ENCODE peak calls at places on chromosomes 16 and 17, in eight cellular contexts. A is ovary, G is heart left ventricle, P is stomach, M is esophagus squamous epithelium, K is body of pancreas, L is tibial nerve, W is A549. J is an unnamed sample.
A peak's percentile ranks its signal among the peaks of the same experiment; 100 is the strongest.

GRCh38 chr16:27434141-27435051 is 32.4 kb downstream of the IL21R start:
- DNase-seq in A (no peak), G (no peak), P (peak; percentile 17), M (no peak), K (no peak), L (no peak), W (no peak), J (no peak)

GRCh38 chr17:68497885-68498319 is 14.3 kb upstream of the PRKAR1A start:
- DNase-seq in A (no peak), G (no peak), P (peak; percentile 61), M (no peak), K (peak; percentile 20), L (no peak), W (no peak), J (peak; percentile 60)

GRCh38 chr16:2473425-2473926 is 1.5 kb upstream of the TBC1D24 start:
- DNase-seq in A (no peak), G (no peak), P (no peak), M (no peak), K (no peak), L (no peak), W (peak; percentile 31), J (no peak)

GRCh38 chr17:17358866-17359265 is 55.7 kb downstream of the NT5M start:
- DNase-seq in A (no peak), G (no peak), P (no peak), M (no peak), K (no peak), L (no peak), W (no peak), J (no peak)

GRCh38 chr16:52184336-52184735 is 362.6 kb downstream of the TOX3 start:
- DNase-seq in A (no peak), G (no peak), P (no peak), M (no peak), K (no peak), L (no peak), W (no peak), J (no peak)

GRCh38 chr16:72083778-72084404 is 9.5 kb downstream of the TXNL4B start:
- DNase-seq in A (no peak), G (no peak), P (no peak), M (no peak), K (no peak), L (no peak), W (no peak), J (no peak)

GRCh38 chr17:5237541-5238016 is 2.9 kb upstream of the SCIMP start:
- DNase-seq in A (no peak), G (peak; percentile 36), P (peak; percentile 61), M (no peak), K (peak; percentile 62), L (peak; percentile 55), W (peak; percentile 77), J (peak; percentile 69)

GRCh38 chr17:74390680-74391653 is 23.7 kb downstream of the GPR142 start:
- DNase-seq in A (no peak), G (no peak), P (no peak), M (no peak), K (no peak), L (no peak), W (no peak), J (no peak)

GRCh38 chr16:48539485-48540221 is 70.3 kb downstream of the N4BP1 start:
- DNase-seq in A (no peak), G (no peak), P (no peak), M (no peak), K (no peak), L (no peak), W (no peak), J (no peak)

GRCh38 chr16:733382-734207 is 6.7 kb downstream of the HAGHL start:
- DNase-seq in A (no peak), G (no peak), P (no peak), M (no peak), K (no peak), L (no peak), W (no peak), J (no peak)

GRCh38 chr17:19250421-19251141 is 13.4 kb downstream of the EPN2 start:
- DNase-seq in A (no peak), G (peak; percentile 81), P (no peak), M (no peak), K (peak; percentile 52), L (no peak), W (no peak), J (peak; percentile 48)

GRCh38 chr17:32519769-32520701 is 33.2 kb downstream of the CDK5R1 start:
- DNase-seq in A (no peak), G (no peak), P (peak; percentile 30), M (no peak), K (peak; percentile 14), L (no peak), W (no peak), J (no peak)

GRCh38 chr17:63945851-63946439 is 13.8 kb upstream of the CD79B start:
- DNase-seq in A (no peak), G (no peak), P (no peak), M (no peak), K (no peak), L (no peak), W (no peak), J (no peak)

GRCh38 chr16:28087675-28088285 is 24.3 kb upstream of the GSG1L start:
- DNase-seq in A (no peak), G (no peak), P (no peak), M (no peak), K (no peak), L (no peak), W (no peak), J (no peak)

GRCh38 chr17:4247361-4247980 is 16.3 kb downstream of the ANKFY1 start:
- DNase-seq in A (no peak), G (no peak), P (no peak), M (no peak), K (no peak), L (no peak), W (no peak), J (no peak)

DNA sequence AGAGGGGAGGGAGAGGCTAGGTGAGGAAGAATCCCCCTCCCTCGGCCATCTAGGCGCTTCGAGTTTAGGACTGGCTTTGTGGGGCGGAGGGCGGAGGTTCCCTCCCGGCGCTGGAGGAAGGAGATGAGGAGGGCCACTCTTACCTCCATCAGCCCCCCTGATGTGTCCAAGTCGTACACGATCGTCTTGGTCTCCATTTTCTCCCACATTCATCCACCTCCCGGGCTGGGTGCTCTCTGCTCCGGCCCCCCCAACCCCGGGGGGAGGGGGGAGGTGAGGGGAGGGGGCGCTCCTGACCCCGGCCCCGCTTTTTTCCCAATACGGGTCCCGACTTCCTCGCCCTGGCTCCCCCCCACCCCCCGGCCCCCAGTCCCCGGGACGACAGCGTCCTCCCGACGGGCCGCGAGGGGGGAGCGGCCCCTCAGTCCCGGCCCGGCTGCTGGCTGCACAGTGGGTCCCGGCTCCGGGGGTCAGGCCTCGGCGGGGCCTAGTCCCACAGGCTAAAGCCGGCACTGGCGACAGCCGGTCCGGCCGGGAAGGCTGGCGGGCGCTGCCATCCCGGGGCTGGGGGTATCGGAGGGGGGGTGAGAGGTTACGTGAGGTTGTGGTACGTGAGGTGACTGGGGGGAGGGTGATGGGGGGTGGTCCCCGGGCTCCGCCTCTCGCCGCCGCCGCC is 428 bp downstream of the PHF12 start:
- DNase-seq in A (no peak), G (no peak), P (no peak), M (no peak), K (no peak), L (no peak), W (no peak), J (no peak)
- TF ChIP-seq POLR2A in A (no peak), G (no peak), P (no peak), M (no peak), K (no peak), L (no peak), W (peak; percentile 38), J (no peak)

DNA sequence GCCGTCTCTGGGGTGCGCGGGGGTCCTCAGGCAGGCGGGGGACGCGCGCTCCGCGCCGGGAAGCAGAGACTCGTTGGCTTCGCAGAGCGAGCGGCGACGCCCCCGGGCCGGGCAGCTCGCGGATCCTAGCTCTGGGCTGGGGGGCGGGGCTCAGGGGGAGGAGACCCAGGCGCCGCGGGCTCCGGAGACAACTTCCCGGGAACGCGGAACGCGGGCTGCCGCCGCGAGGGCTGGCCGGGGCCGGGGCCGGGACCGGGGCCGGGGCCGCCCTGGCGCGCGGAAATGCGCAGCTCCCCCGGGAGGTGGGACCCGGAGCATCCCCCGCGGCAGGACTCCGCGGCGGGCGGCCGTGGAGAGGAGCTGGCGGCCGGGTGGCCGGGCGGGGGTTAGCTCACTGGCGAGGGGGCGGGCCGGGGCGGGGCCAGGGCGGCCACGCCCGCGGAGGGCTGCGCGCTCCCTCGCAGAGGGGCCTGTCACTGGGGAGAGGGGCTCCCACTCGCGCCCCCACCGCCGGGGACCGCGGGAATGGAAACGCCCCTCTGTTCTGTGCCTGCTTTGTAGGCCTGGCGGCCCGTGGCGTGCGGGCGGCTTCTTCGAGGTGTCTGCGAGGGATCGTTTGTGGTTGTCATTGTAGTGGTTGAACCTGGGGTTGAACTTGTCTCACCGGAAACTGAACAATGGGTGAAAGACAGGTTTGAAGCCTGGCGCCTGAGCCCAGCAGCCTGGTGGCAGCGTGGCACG is at the start of gene GAS7:
- DNase-seq in A (peak; percentile 73), G (peak; percentile 78), P (peak; percentile 38), M (no peak), K (peak; percentile 41), L (peak; percentile 48), W (peak; percentile 61), J (peak; percentile 39)
- H3K4me3 ChIP-seq in A (peak within 1 kb of the TSS; percentile 78), G (peak within 1 kb of the TSS; percentile 69), P (peak within 1 kb of the TSS; percentile 56), M (peak within 1 kb of the TSS; percentile 66), K (no peak within 1 kb of the TSS), L (peak within 1 kb of the TSS; percentile 62), W (peak within 1 kb of the TSS; percentile 60), J (no peak within 1 kb of the TSS)

DNA sequence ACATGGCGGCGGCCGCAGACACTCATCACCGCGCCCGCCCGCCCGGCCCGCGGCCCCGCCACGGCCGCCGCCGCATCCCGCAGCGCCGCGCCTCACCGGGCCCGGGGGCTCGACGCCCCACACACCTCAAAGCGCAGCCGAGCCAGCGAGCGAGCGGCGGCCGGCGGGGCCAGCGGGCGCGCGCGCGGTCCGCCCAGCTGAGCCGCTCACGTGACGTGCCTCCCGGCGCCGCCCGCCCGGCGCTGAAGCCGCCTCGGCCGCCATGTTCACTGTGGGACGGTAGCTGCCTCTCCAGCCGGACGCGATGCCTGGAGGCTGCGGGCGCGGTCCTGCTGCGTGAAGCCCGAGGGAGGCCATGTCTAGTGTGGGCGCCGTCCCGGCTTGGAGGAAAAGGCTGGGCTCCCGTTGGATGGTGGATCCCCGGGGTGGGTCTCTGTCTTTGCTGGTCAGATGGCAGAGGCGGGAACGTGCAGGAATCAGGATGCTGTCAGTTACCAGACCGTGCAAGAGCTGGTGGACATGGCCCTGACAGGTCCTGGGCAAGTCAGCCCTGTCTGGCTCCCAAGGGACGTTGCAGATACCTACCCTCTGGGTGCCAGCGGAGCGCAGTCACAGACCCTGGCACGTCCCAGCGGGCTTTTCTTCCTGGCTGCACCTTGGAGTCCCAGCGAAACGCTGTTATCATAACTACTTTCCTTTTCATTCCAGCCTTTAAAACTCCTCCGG is at the start of gene USP31:
- DNase-seq in A (peak; percentile 90), G (peak; percentile 98), P (peak; percentile 95), M (peak; percentile 37), K (peak; percentile 96), L (peak; percentile 84), W (peak; percentile 82), J (peak; percentile 95)
- TF ChIP-seq POLR2A in A (no peak), G (no peak), P (no peak), M (peak; percentile 32), K (no peak), L (no peak), W (peak; percentile 56), J (no peak)

DNA sequence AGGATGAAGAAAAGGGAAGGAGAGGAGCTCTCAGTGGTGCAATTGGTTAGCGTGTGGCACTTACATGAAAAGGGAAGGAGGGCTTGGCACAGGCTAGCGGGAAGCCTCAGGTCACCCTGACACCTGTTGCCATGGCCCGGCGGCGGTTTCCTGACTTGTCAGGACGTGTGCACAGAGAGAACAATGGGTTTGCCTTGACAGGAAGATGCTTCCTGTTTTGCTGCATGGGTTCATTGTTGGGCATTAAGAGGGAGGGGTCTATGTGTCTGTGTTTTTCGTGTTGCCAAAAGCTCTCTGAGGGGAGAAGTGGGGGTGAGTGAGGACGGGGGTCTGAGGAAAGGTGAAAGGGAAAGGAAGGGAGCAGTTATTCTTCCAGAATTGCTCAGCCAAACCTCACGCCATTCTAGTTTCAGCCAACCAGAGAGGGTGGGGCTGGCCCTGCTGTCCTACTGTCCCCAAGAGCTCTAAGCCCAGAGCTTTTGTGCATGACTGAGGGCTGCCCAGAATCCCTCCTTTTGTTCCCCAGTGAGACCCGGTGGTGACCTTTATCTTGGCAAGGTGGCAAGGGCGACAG is 17.1 kb upstream of the CCR7 start:
- DNase-seq in A (no peak), G (peak; percentile 53), P (peak; percentile 59), M (peak; percentile 32), K (peak; percentile 27), L (no peak), W (no peak), J (peak; percentile 50)
- H3K4me3 ChIP-seq in A (no peak overlapping the region), G (no peak overlapping the region), P (no peak overlapping the region), M (peak overlapping the region; percentile 8), K (no peak overlapping the region), L (no peak overlapping the region), W (no peak overlapping the region), J (no peak overlapping the region)

J was measured in adrenal gland.